ENCODE peak calls at places on chromosomes 16 and 17, in eight cellular contexts. One of them, this sample, is unnamed.

GRCh38 chr17:62703776-62704380 is 76.4 kb downstream of the MRC2 start:
- DNase-seq in mesendoderm: peak
- DNase-seq in cardiac fibroblast: peak
- DNase-seq in NCI-H460: peak
- DNase-seq in brain microvascular endothelial cell: no peak
- DNase-seq in epithelial cell of esophagus: peak
- DNase-seq in adrenal gland: peak
- DNase-seq in lung: peak
- DNase-seq in this sample: peak

GRCh38 chr17:68512967-68513474 is 791 bp downstream of the PRKAR1A start:
- DNase-seq in mesendoderm: peak
- DNase-seq in cardiac fibroblast: peak
- DNase-seq in NCI-H460: peak
- DNase-seq in brain microvascular endothelial cell: peak
- DNase-seq in epithelial cell of esophagus: peak
- DNase-seq in adrenal gland: no peak
- DNase-seq in lung: no peak
- DNase-seq in this sample: no peak

GRCh38 chr17:63446981-63447687 is 1.0 kb upstream of the CYB561 start:
- DNase-seq in mesendoderm: peak
- DNase-seq in cardiac fibroblast: no peak
- DNase-seq in NCI-H460: no peak
- DNase-seq in brain microvascular endothelial cell: no peak
- DNase-seq in epithelial cell of esophagus: no peak
- DNase-seq in adrenal gland: no peak
- DNase-seq in lung: no peak
- DNase-seq in this sample: no peak

GRCh38 chr16:8863594-8864424 is 5.0 kb downstream of the CARHSP1 start:
- DNase-seq in mesendoderm: peak
- DNase-seq in cardiac fibroblast: no peak
- DNase-seq in NCI-H460: peak
- DNase-seq in brain microvascular endothelial cell: no peak
- DNase-seq in epithelial cell of esophagus: peak
- DNase-seq in adrenal gland: peak
- DNase-seq in lung: no peak
- DNase-seq in this sample: no peak

GRCh38 chr17:75830168-75831031 is 13.8 kb downstream of the UNC13D start:
- DNase-seq in mesendoderm: peak
- DNase-seq in cardiac fibroblast: no peak
- DNase-seq in NCI-H460: no peak
- DNase-seq in brain microvascular endothelial cell: no peak
- DNase-seq in epithelial cell of esophagus: no peak
- DNase-seq in adrenal gland: no peak
- DNase-seq in lung: no peak
- DNase-seq in this sample: no peak

GRCh38 chr17:2847601-2848255 is 51.5 kb downstream of the RAP1GAP2 start:
- DNase-seq in mesendoderm: no peak
- DNase-seq in cardiac fibroblast: no peak
- DNase-seq in NCI-H460: no peak
- DNase-seq in brain microvascular endothelial cell: no peak
- DNase-seq in epithelial cell of esophagus: no peak
- DNase-seq in adrenal gland: no peak
- DNase-seq in lung: no peak
- DNase-seq in this sample: no peak

GRCh38 chr16:59330030-59330670 is 596.0 kb upstream of the GOT2 start:
- DNase-seq in mesendoderm: peak
- DNase-seq in cardiac fibroblast: no peak
- DNase-seq in NCI-H460: no peak
- DNase-seq in brain microvascular endothelial cell: peak
- DNase-seq in epithelial cell of esophagus: no peak
- DNase-seq in adrenal gland: no peak
- DNase-seq in lung: no peak
- DNase-seq in this sample: no peak

GRCh38 chr17:73066148-73066884 is 26.2 kb downstream of the SLC39A11 start:
- DNase-seq in mesendoderm: no peak
- DNase-seq in cardiac fibroblast: no peak
- DNase-seq in NCI-H460: no peak
- DNase-seq in brain microvascular endothelial cell: no peak
- DNase-seq in epithelial cell of esophagus: no peak
- DNase-seq in adrenal gland: no peak
- DNase-seq in lung: no peak
- DNase-seq in this sample: no peak

GRCh38 chr16:2163211-2163881 is 7.8 kb downstream of the TRAF7 start:
- DNase-seq in mesendoderm: no peak
- DNase-seq in cardiac fibroblast: no peak
- DNase-seq in NCI-H460: no peak
- DNase-seq in brain microvascular endothelial cell: no peak
- DNase-seq in epithelial cell of esophagus: peak
- DNase-seq in adrenal gland: no peak
- DNase-seq in lung: no peak
- DNase-seq in this sample: no peak

GRCh38 chr17:80441133-80441578 is 26.2 kb downstream of the ENDOV start:
- DNase-seq in mesendoderm: peak
- DNase-seq in cardiac fibroblast: peak
- DNase-seq in NCI-H460: peak
- DNase-seq in brain microvascular endothelial cell: no peak
- DNase-seq in epithelial cell of esophagus: peak
- DNase-seq in adrenal gland: peak
- DNase-seq in lung: no peak
- DNase-seq in this sample: peak

GRCh38 chr16:4795181-4795827 is at the start of gene SMIM22:
- DNase-seq in mesendoderm: no peak
- DNase-seq in cardiac fibroblast: no peak
- DNase-seq in NCI-H460: no peak
- DNase-seq in brain microvascular endothelial cell: no peak
- DNase-seq in epithelial cell of esophagus: no peak
- DNase-seq in adrenal gland: no peak
- DNase-seq in lung: peak
- DNase-seq in this sample: no peak

GRCh38 chr16:66419527-66419926 is 7.6 kb upstream of the BEAN1 start:
- DNase-seq in mesendoderm: peak
- DNase-seq in cardiac fibroblast: no peak
- DNase-seq in NCI-H460: no peak
- DNase-seq in brain microvascular endothelial cell: no peak
- DNase-seq in epithelial cell of esophagus: no peak
- DNase-seq in adrenal gland: no peak
- DNase-seq in lung: no peak
- DNase-seq in this sample: no peak

GRCh38 chr17:32116937-32117336 is 25.4 kb upstream of the RHOT1 start:
- DNase-seq in mesendoderm: no peak
- DNase-seq in cardiac fibroblast: no peak
- DNase-seq in NCI-H460: no peak
- DNase-seq in brain microvascular endothelial cell: no peak
- DNase-seq in epithelial cell of esophagus: no peak
- DNase-seq in adrenal gland: no peak
- DNase-seq in lung: no peak
- DNase-seq in this sample: no peak

GRCh38 chr17:82107341-82107860 is 9.4 kb upstream of the FASN start:
- DNase-seq in mesendoderm: peak
- DNase-seq in cardiac fibroblast: no peak
- DNase-seq in NCI-H460: no peak
- DNase-seq in brain microvascular endothelial cell: no peak
- DNase-seq in epithelial cell of esophagus: peak
- DNase-seq in adrenal gland: peak
- DNase-seq in lung: no peak
- DNase-seq in this sample: no peak

GRCh38 chr17:29018788-29019474 is 13.1 kb upstream of the SEZ6 start:
- DNase-seq in mesendoderm: peak
- DNase-seq in cardiac fibroblast: no peak
- DNase-seq in NCI-H460: no peak
- DNase-seq in brain microvascular endothelial cell: no peak
- DNase-seq in epithelial cell of esophagus: no peak
- DNase-seq in adrenal gland: no peak
- DNase-seq in lung: no peak
- DNase-seq in this sample: no peak

GRCh38 chr16:30533748-30534367 is 800 bp downstream of the ZNF747 start:
- DNase-seq in mesendoderm: no peak
- DNase-seq in cardiac fibroblast: no peak
- DNase-seq in NCI-H460: no peak
- DNase-seq in brain microvascular endothelial cell: no peak
- DNase-seq in epithelial cell of esophagus: no peak
- DNase-seq in adrenal gland: no peak
- DNase-seq in lung: no peak
- DNase-seq in this sample: no peak

GRCh38 chr16:83925095-83925905 is 26.4 kb downstream of the MLYCD start:
- DNase-seq in mesendoderm: no peak
- DNase-seq in cardiac fibroblast: no peak
- DNase-seq in NCI-H460: no peak
- DNase-seq in brain microvascular endothelial cell: no peak
- DNase-seq in epithelial cell of esophagus: no peak
- DNase-seq in adrenal gland: no peak
- DNase-seq in lung: no peak
- DNase-seq in this sample: no peak

GRCh38 chr17:60535382-60536279 is 9.6 kb upstream of the APPBP2 start:
- DNase-seq in mesendoderm: no peak
- DNase-seq in cardiac fibroblast: peak
- DNase-seq in NCI-H460: no peak
- DNase-seq in brain microvascular endothelial cell: peak
- DNase-seq in epithelial cell of esophagus: no peak
- DNase-seq in adrenal gland: no peak
- DNase-seq in lung: no peak
- DNase-seq in this sample: no peak

GRCh38 chr17:44108440-44109311 is 14.8 kb downstream of the HDAC5 start:
- DNase-seq in mesendoderm: no peak
- DNase-seq in cardiac fibroblast: peak
- DNase-seq in NCI-H460: peak
- DNase-seq in brain microvascular endothelial cell: peak
- DNase-seq in epithelial cell of esophagus: no peak
- DNase-seq in adrenal gland: peak
- DNase-seq in lung: peak
- DNase-seq in this sample: no peak

GRCh38 chr16:50696126-50696525 is 2.7 kb downstream of the NOD2 start:
- DNase-seq in mesendoderm: no peak
- DNase-seq in cardiac fibroblast: no peak
- DNase-seq in NCI-H460: no peak
- DNase-seq in brain microvascular endothelial cell: no peak
- DNase-seq in epithelial cell of esophagus: no peak
- DNase-seq in adrenal gland: no peak
- DNase-seq in lung: no peak
- DNase-seq in this sample: no peak

GRCh38 chr16:2803545-2804195 is 5.4 kb downstream of the PRSS41 start:
- DNase-seq in mesendoderm: no peak
- DNase-seq in cardiac fibroblast: no peak
- DNase-seq in NCI-H460: no peak
- DNase-seq in brain microvascular endothelial cell: no peak
- DNase-seq in epithelial cell of esophagus: no peak
- DNase-seq in adrenal gland: no peak
- DNase-seq in lung: no peak
- DNase-seq in this sample: no peak

GRCh38 chr16:67509016-67509415 is 19.6 kb upstream of the RIPOR1 start:
- DNase-seq in mesendoderm: no peak
- DNase-seq in cardiac fibroblast: no peak
- DNase-seq in NCI-H460: no peak
- DNase-seq in brain microvascular endothelial cell: no peak
- DNase-seq in epithelial cell of esophagus: no peak
- DNase-seq in adrenal gland: no peak
- DNase-seq in lung: no peak
- DNase-seq in this sample: no peak

GRCh38 chr17:80260791-80261158 is at the start of gene RNF213:
- DNase-seq in mesendoderm: peak
- DNase-seq in cardiac fibroblast: peak
- DNase-seq in NCI-H460: no peak
- DNase-seq in brain microvascular endothelial cell: no peak
- DNase-seq in epithelial cell of esophagus: peak
- DNase-seq in adrenal gland: peak
- DNase-seq in lung: peak
- DNase-seq in this sample: peak

GRCh38 chr17:72538921-72539352 is 418.1 kb downstream of the SOX9 start:
- DNase-seq in mesendoderm: no peak
- DNase-seq in cardiac fibroblast: no peak
- DNase-seq in NCI-H460: no peak
- DNase-seq in brain microvascular endothelial cell: no peak
- DNase-seq in epithelial cell of esophagus: no peak
- DNase-seq in adrenal gland: no peak
- DNase-seq in lung: no peak
- DNase-seq in this sample: no peak

GRCh38 chr16:2498531-2499253 is 15.1 kb upstream of the ATP6V0C start:
- DNase-seq in mesendoderm: no peak
- DNase-seq in cardiac fibroblast: no peak
- DNase-seq in NCI-H460: no peak
- DNase-seq in brain microvascular endothelial cell: no peak
- DNase-seq in epithelial cell of esophagus: peak
- DNase-seq in adrenal gland: no peak
- DNase-seq in lung: peak
- DNase-seq in this sample: no peak

GRCh38 chr16:85424260-85425060 is 188.7 kb upstream of the GSE1 start:
- DNase-seq in mesendoderm: no peak
- DNase-seq in cardiac fibroblast: no peak
- DNase-seq in NCI-H460: no peak
- DNase-seq in brain microvascular endothelial cell: no peak
- DNase-seq in epithelial cell of esophagus: no peak
- DNase-seq in adrenal gland: no peak
- DNase-seq in lung: no peak
- DNase-seq in this sample: peak